ENCODE peak calls at places on chromosomes 4 and X, in six cellular contexts. One of them, this sample, is unnamed.

GRCh38 chr4:123921339-123921738 is 524.7 kb downstream of the SPRY1 start:
- DNase-seq in endothelial cell of umbilical vein: no peak
- DNase-seq in K562: no peak
- DNase-seq in A549: no peak
- DNase-seq in GM12878: no peak
- DNase-seq in HepG2: no peak
- DNase-seq in this sample: no peak

GRCh38 chr4:94634266-94634665 is 123.5 kb upstream of the BMPR1B start:
- DNase-seq in GM12878: no peak
- DNase-seq in endothelial cell of umbilical vein: no peak
- DNase-seq in A549: no peak
- DNase-seq in K562: no peak
- DNase-seq in HepG2: no peak
- DNase-seq in this sample: no peak

GRCh38 chr4:123356914-123357313 is 39.7 kb upstream of the SPRY1 start:
- DNase-seq in endothelial cell of umbilical vein: no peak
- DNase-seq in K562: peak; percentile 46
- DNase-seq in GM12878: no peak
- DNase-seq in HepG2: no peak
- DNase-seq in A549: no peak
- DNase-seq in this sample: no peak

GRCh38 chr4:158192439-158193158 is 17.7 kb upstream of the TMEM144 start:
- DNase-seq in endothelial cell of umbilical vein: no peak
- DNase-seq in HepG2: no peak
- DNase-seq in GM12878: no peak
- DNase-seq in K562: no peak
- DNase-seq in A549: no peak
- DNase-seq in this sample: no peak

GRCh38 chr4:48913346-48913745 is 6.8 kb upstream of the OCIAD2 start:
- DNase-seq in A549: peak; percentile 19
- DNase-seq in GM12878: no peak
- DNase-seq in HepG2: no peak
- DNase-seq in endothelial cell of umbilical vein: peak; percentile 92
- DNase-seq in K562: no peak
- DNase-seq in this sample: no peak

GRCh38 chr4:7241587-7242125 is 49.3 kb downstream of the SORCS2 start:
- DNase-seq in endothelial cell of umbilical vein: no peak
- DNase-seq in A549: no peak
- DNase-seq in HepG2: no peak
- DNase-seq in K562: no peak
- DNase-seq in GM12878: no peak
- DNase-seq in this sample: no peak

GRCh38 chrX:21658152-21658737 is at the start of gene KLHL34:
- DNase-seq in GM12878: no peak
- DNase-seq in endothelial cell of umbilical vein: no peak
- DNase-seq in HepG2: no peak
- DNase-seq in K562: no peak
- DNase-seq in A549: no peak
- DNase-seq in this sample: no peak

GRCh38 chrX:50430917-50431316 is 39.7 kb downstream of the DGKK start:
- DNase-seq in GM12878: no peak
- DNase-seq in A549: no peak
- DNase-seq in HepG2: peak; percentile 41
- DNase-seq in endothelial cell of umbilical vein: no peak
- DNase-seq in K562: no peak
- DNase-seq in this sample: peak; percentile 91

GRCh38 chr4:100087743-100088142 is 102.5 kb downstream of the DDIT4L start:
- DNase-seq in HepG2: no peak
- DNase-seq in K562: no peak
- DNase-seq in endothelial cell of umbilical vein: no peak
- DNase-seq in GM12878: no peak
- DNase-seq in A549: no peak
- DNase-seq in this sample: no peak

GRCh38 chr4:145679991-145680455 is at the start of gene C4orf51:
- DNase-seq in endothelial cell of umbilical vein: peak; percentile 78
- DNase-seq in K562: no peak
- DNase-seq in HepG2: peak; percentile 10
- DNase-seq in GM12878: no peak
- DNase-seq in A549: peak; percentile 31
- DNase-seq in this sample: no peak

GRCh38 chrX:40772290-40772689 is 36.9 kb upstream of the MED14 start:
- DNase-seq in K562: no peak
- DNase-seq in GM12878: no peak
- DNase-seq in A549: peak; percentile 18
- DNase-seq in endothelial cell of umbilical vein: peak; percentile 1
- DNase-seq in HepG2: no peak
- DNase-seq in this sample: peak; percentile 2

GRCh38 chrX:119537487-119537886 is 27.7 kb downstream of the STEEP1 start:
- DNase-seq in A549: no peak
- DNase-seq in endothelial cell of umbilical vein: no peak
- DNase-seq in GM12878: no peak
- DNase-seq in HepG2: no peak
- DNase-seq in K562: no peak
- DNase-seq in this sample: no peak

GRCh38 chr4:150713251-150713650 is 131.3 kb downstream of the MAB21L2 start:
- DNase-seq in endothelial cell of umbilical vein: no peak
- DNase-seq in GM12878: no peak
- DNase-seq in HepG2: no peak
- DNase-seq in K562: no peak
- DNase-seq in A549: no peak
- DNase-seq in this sample: no peak

GRCh38 chrX:107226766-107227165 is 20.4 kb downstream of the DNAAF6 start:
- DNase-seq in GM12878: no peak
- DNase-seq in endothelial cell of umbilical vein: no peak
- DNase-seq in HepG2: no peak
- DNase-seq in K562: no peak
- DNase-seq in A549: no peak
- DNase-seq in this sample: no peak

GRCh38 chr4:140721088-140721421 is 35.1 kb downstream of the TBC1D9 start:
- DNase-seq in K562: no peak
- DNase-seq in endothelial cell of umbilical vein: no peak
- DNase-seq in A549: no peak
- DNase-seq in GM12878: no peak
- DNase-seq in HepG2: no peak
- DNase-seq in this sample: no peak

GRCh38 chrX:53080628-53081580 is 1.3 kb upstream of the TSPYL2 start:
- DNase-seq in HepG2: no peak
- DNase-seq in A549: no peak
- DNase-seq in endothelial cell of umbilical vein: peak; percentile 12
- DNase-seq in GM12878: no peak
- DNase-seq in K562: no peak
- DNase-seq in this sample: no peak

GRCh38 chrX:51641421-51642021 is 22.8 kb upstream of the CENPVL3 start:
- DNase-seq in GM12878: no peak
- DNase-seq in K562: peak; percentile 26
- DNase-seq in endothelial cell of umbilical vein: peak; percentile 26
- DNase-seq in A549: peak; percentile 39
- DNase-seq in HepG2: peak; percentile 12
- DNase-seq in this sample: peak; percentile 47

GRCh38 chr4:33297091-33297490 is 2576.9 kb downstream of the PCDH7 start:
- DNase-seq in HepG2: no peak
- DNase-seq in K562: no peak
- DNase-seq in GM12878: no peak
- DNase-seq in A549: no peak
- DNase-seq in endothelial cell of umbilical vein: no peak
- DNase-seq in this sample: no peak

GRCh38 chrX:1242901-1243402 is 25.7 kb upstream of the CSF2RA start:
- DNase-seq in endothelial cell of umbilical vein: no peak
- DNase-seq in A549: peak; percentile 59
- DNase-seq in K562: no peak
- DNase-seq in HepG2: no peak
- DNase-seq in GM12878: peak; percentile 51
- DNase-seq in this sample: peak; percentile 32

GRCh38 chr4:185039508-185040273 is 21.4 kb downstream of the HELT start:
- DNase-seq in A549: peak; percentile 53
- DNase-seq in GM12878: peak; percentile 23
- DNase-seq in endothelial cell of umbilical vein: peak; percentile 68
- DNase-seq in HepG2: peak; percentile 30
- DNase-seq in K562: peak; percentile 70
- DNase-seq in this sample: peak; percentile 86

GRCh38 chrX:18983711-18984380 is at the start of gene PHKA2:
- DNase-seq in endothelial cell of umbilical vein: no peak
- DNase-seq in HepG2: peak; percentile 29
- DNase-seq in GM12878: no peak
- DNase-seq in A549: no peak
- DNase-seq in K562: peak; percentile 70
- DNase-seq in this sample: no peak

GRCh38 chr4:102824398-102824797 is 3.0 kb downstream of the UBE2D3 start:
- DNase-seq in K562: no peak
- DNase-seq in GM12878: no peak
- DNase-seq in HepG2: no peak
- DNase-seq in endothelial cell of umbilical vein: no peak
- DNase-seq in A549: no peak
- DNase-seq in this sample: no peak

GRCh38 chr4:102827674-102828496 is 534 bp upstream of the UBE2D3 start:
- DNase-seq in HepG2: peak; percentile 100
- DNase-seq in GM12878: peak; percentile 100
- DNase-seq in K562: peak; percentile 99
- DNase-seq in endothelial cell of umbilical vein: peak; percentile 100
- DNase-seq in A549: peak; percentile 100
- DNase-seq in this sample: peak; percentile 100

GRCh38 chr4:102826890-102827673 is at the start of gene UBE2D3:
- DNase-seq in K562: peak; percentile 94
- DNase-seq in HepG2: peak; percentile 81
- DNase-seq in endothelial cell of umbilical vein: peak; percentile 92
- DNase-seq in A549: peak; percentile 97
- DNase-seq in GM12878: peak; percentile 45
- DNase-seq in this sample: peak; percentile 97

GRCh38 chr4:102825261-102826071 is 1.9 kb downstream of the UBE2D3 start:
- DNase-seq in GM12878: no peak
- DNase-seq in HepG2: peak; percentile 66
- DNase-seq in K562: peak; percentile 63
- DNase-seq in A549: peak; percentile 63
- DNase-seq in endothelial cell of umbilical vein: peak; percentile 70
- DNase-seq in this sample: peak; percentile 81

DNA sequence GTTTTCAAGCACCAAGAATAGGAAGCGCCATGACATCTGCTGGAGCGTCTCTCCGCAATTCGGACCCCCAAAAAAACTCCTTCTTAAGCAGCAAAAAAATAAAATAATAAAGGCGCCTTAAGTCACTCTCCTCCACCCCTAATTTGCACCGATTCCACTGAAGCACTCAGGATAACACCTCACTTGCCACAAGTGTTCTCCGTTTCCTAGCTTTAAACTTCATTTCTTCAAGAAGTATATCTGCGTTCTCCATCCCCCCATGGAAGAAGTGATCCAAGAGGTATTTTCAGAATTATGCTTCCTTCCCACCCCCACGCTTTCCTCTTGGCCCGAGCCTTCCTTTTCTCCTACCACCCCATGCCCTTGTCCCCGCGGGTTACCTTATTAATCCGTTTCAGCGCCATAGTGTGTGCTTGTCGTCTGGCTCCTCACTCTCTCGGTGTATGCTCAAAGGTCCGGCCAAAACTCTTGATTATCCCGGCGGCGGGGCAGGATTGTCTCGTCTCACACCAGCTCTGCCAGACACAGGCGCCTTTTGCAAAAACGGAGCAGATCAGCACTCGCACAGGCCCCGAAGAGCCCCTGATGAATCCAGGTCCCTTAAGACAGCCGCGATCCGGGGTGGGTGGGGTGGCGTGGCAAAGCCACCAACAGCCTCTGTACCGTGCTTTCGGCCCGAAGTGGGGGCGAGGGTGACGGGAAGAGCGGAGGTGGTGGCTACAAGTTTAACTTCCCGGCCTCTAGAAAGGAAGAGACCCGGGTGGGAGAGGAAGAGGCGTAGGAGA is 1.1 kb downstream of the UBE2D3 start:
- DNase-seq in HepG2: no peak
- DNase-seq in endothelial cell of umbilical vein: no peak
- DNase-seq in K562: no peak
- DNase-seq in GM12878: no peak
- DNase-seq in A549: no peak
- DNase-seq in this sample: no peak
- TF ChIP-seq POLR2A in HepG2: no peak
- TF ChIP-seq POLR2A in endothelial cell of umbilical vein: no peak
- TF ChIP-seq POLR2A in K562: no peak
- TF ChIP-seq POLR2A in GM12878: no peak
- TF ChIP-seq POLR2A in A549: no peak
- TF ChIP-seq POLR2A in this sample: no peak

GRCh38 chr4:147733614-147734344 is 1.9 kb downstream of the ARHGAP10 start:
- DNase-seq in A549: no peak
- DNase-seq in K562: no peak
- DNase-seq in GM12878: no peak
- DNase-seq in HepG2: no peak
- DNase-seq in endothelial cell of umbilical vein: peak; percentile 14
- DNase-seq in this sample: no peak
- H3K4me3 ChIP-seq in A549: peak overlapping the region; percentile 82
- H3K4me3 ChIP-seq in K562: no peak overlapping the region
- H3K4me3 ChIP-seq in GM12878: peak overlapping the region; percentile 98
- H3K4me3 ChIP-seq in HepG2: no peak overlapping the region
- H3K4me3 ChIP-seq in endothelial cell of umbilical vein: peak overlapping the region; percentile 81
- H3K4me3 ChIP-seq in this sample: no peak overlapping the region

DNA sequence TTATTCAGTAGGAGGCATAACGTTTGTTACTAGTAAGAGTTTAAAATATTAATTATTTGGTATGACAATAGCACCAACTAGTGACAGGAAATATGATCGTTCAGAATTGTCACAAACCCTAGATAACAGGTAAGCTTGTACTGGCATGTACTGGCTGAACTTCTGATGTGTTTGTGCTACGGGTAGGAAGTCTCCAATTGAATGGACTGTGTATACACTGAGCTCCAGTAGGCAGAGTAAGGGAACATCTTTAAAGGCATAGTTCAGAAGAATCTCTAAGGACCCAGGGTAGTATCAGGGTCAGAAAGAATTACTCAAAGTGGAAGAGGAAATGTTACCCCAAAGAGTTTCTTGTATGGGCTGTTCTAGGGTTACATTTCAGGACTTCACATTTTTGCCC is 230.4 kb downstream of the EDA2R start:
- DNase-seq in GM12878: peak; percentile 11
- DNase-seq in HepG2: no peak
- DNase-seq in A549: peak; percentile 4
- DNase-seq in endothelial cell of umbilical vein: no peak
- DNase-seq in K562: peak; percentile 15
- DNase-seq in this sample: peak; percentile 38
- TF ChIP-seq MYC in GM12878: no peak
- TF ChIP-seq MYC in HepG2: no peak
- TF ChIP-seq MYC in A549: no peak
- TF ChIP-seq MYC in endothelial cell of umbilical vein: no peak
- TF ChIP-seq MYC in K562: no peak
- TF ChIP-seq MYC in this sample: no peak

DNA sequence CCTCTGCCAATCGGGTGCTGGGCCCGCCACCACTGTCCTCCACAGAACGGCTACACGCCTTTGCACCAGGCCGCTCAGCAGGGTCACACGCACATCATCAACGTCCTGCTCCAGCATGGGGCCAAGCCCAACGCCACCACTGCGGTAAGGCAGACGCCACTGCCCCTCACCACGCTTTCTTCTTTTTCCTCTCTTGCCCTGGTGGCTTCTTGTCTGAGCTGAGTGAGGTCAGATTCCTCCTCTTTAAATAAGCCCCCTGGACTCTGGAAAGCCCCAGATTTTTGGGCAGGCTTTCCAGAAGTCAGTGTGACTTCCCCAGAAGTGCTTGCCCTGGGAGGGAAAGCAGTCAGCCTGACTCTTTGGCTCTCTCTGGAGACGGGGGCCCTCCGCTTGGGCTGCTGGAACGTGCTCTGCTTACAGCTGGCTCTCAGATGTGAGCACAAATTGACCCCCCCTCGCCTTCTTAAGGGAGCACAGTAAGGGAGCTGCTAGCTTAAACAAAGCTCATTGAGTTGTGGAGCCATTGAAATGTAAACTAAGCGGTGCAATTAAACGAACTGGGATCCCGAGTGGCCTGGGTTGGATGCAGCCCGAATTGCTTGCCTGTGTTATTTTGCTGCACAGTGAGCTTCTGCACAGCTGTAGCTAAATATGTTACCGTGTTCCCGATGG is 243.1 kb downstream of the ANK2 start:
- DNase-seq in endothelial cell of umbilical vein: no peak
- DNase-seq in K562: no peak
- DNase-seq in GM12878: no peak
- DNase-seq in A549: no peak
- DNase-seq in HepG2: no peak
- DNase-seq in this sample: no peak
- TF ChIP-seq POLR2A in endothelial cell of umbilical vein: no peak
- TF ChIP-seq POLR2A in K562: no peak
- TF ChIP-seq POLR2A in GM12878: no peak
- TF ChIP-seq POLR2A in A549: no peak
- TF ChIP-seq POLR2A in HepG2: no peak
- TF ChIP-seq POLR2A in this sample: no peak